ENCODE peak calls at places on chromosomes 11 and 22, in nine cellular contexts. M is fibroblast of pulmonary artery, I is RWPE2, O is heart right ventricle, T is cardiac fibroblast, N is IMR-90, J is colonic mucosa, P is LNCaP clone FGC, Q is pancreas. K is an unnamed sample.

GRCh38 chr22:50206599-50206998 is 5.8 kb downstream of the SELENOO start:
- DNase-seq in M (peak; percentile 32), I (no peak), O (peak; percentile 73), T (peak; percentile 35), N (peak; percentile 26), J (no peak), P (no peak), Q (no peak), K (peak; percentile 31)

GRCh38 chr11:72195921-72196320 is 4.0 kb downstream of the FOLR1 start:
- DNase-seq in M (no peak), I (no peak), O (no peak), T (no peak), N (no peak), J (no peak), P (no peak), Q (no peak), K (no peak)

GRCh38 chr11:120229451-120230424 is 10.2 kb upstream of the POU2F3 start:
- DNase-seq in M (peak; percentile 48), I (no peak), O (no peak), T (peak; percentile 52), N (peak; percentile 29), J (no peak), P (no peak), Q (no peak), K (peak; percentile 51)

GRCh38 chr22:49394116-49394785 is 433.4 kb downstream of the BRD1 start:
- DNase-seq in M (no peak), I (no peak), O (no peak), T (no peak), N (no peak), J (peak; percentile 9), P (no peak), Q (no peak), K (no peak)

GRCh38 chr11:102168483-102168882 is 58.2 kb downstream of the YAP1 start:
- DNase-seq in M (no peak), I (no peak), O (no peak), T (peak; percentile 35), N (no peak), J (no peak), P (no peak), Q (no peak), K (peak; percentile 27)

GRCh38 chr22:50329236-50329635 is 2.4 kb upstream of the DENND6B start:
- DNase-seq in M (peak; percentile 20), I (no peak), O (no peak), T (peak; percentile 68), N (peak; percentile 65), J (no peak), P (no peak), Q (no peak), K (no peak)

GRCh38 chr11:39304586-39304985 is 2154.9 kb downstream of the LRRC4C start:
- DNase-seq in M (no peak), I (no peak), O (no peak), T (no peak), N (no peak), J (no peak), P (no peak), Q (no peak), K (no peak)

GRCh38 chr11:130425156-130425555 is 3.3 kb downstream of the ADAMTS8 start:
- DNase-seq in M (no peak), I (no peak), O (no peak), T (no peak), N (no peak), J (no peak), P (no peak), Q (no peak), K (no peak)

GRCh38 chr11:48090174-48090573 is 109.8 kb downstream of the PTPRJ start:
- DNase-seq in M (no peak), I (no peak), O (no peak), T (no peak), N (no peak), J (no peak), P (no peak), Q (no peak), K (no peak)

GRCh38 chr11:10436224-10436623 is 18.8 kb upstream of the AMPD3 start:
- DNase-seq in M (no peak), I (no peak), O (no peak), T (no peak), N (no peak), J (no peak), P (no peak), Q (no peak), K (no peak)

GRCh38 chr22:35337932-35338331 is 38.2 kb downstream of the TOM1 start:
- DNase-seq in M (no peak), I (no peak), O (no peak), T (no peak), N (no peak), J (no peak), P (no peak), Q (no peak), K (no peak)

GRCh38 chr11:46890665-46891064 is 27.7 kb downstream of the LRP4 start:
- DNase-seq in M (no peak), I (no peak), O (no peak), T (peak; percentile 17), N (peak; percentile 36), J (no peak), P (no peak), Q (no peak), K (peak; percentile 13)

GRCh38 chr11:66862559-66863037 is 5.7 kb downstream of the LRFN4 start:
- DNase-seq in M (no peak), I (no peak), O (no peak), T (no peak), N (no peak), J (no peak), P (no peak), Q (no peak), K (no peak)

GRCh38 chr22:28893810-28894209 is 10.4 kb downstream of the ZNRF3 start:
- DNase-seq in M (no peak), I (no peak), O (no peak), T (no peak), N (no peak), J (no peak), P (no peak), Q (no peak), K (no peak)

GRCh38 chr22:47274196-47274595 is 511.7 kb downstream of the TBC1D22A start:
- DNase-seq in M (no peak), I (no peak), O (no peak), T (no peak), N (no peak), J (no peak), P (no peak), Q (no peak), K (no peak)

GRCh38 chr22:35838849-35839646 is 121.4 kb downstream of the APOL5 start:
- DNase-seq in M (peak; percentile 80), I (no peak), O (no peak), T (peak; percentile 84), N (peak; percentile 82), J (peak; percentile 64), P (no peak), Q (no peak), K (peak; percentile 84)

GRCh38 chr22:25358421-25359170 is 139.2 kb downstream of the CRYBB2 start:
- DNase-seq in M (no peak), I (no peak), O (no peak), T (no peak), N (no peak), J (no peak), P (no peak), Q (no peak), K (no peak)

GRCh38 chr22:21818487-21819182 is 48.8 kb downstream of the MAPK1 start:
- DNase-seq in M (no peak), I (no peak), O (no peak), T (no peak), N (no peak), J (no peak), P (no peak), Q (no peak), K (no peak)

GRCh38 chr11:55854704-55855103 is 16.2 kb downstream of the OR5D16 start:
- DNase-seq in M (no peak), I (no peak), O (no peak), T (no peak), N (no peak), J (no peak), P (no peak), Q (no peak), K (no peak)

GRCh38 chr11:63768232-63769043 is at the start of gene ZFTA:
- DNase-seq in M (peak; percentile 61), I (peak; percentile 70), O (peak; percentile 75), T (peak; percentile 62), N (peak; percentile 37), J (peak; percentile 71), P (no peak), Q (peak; percentile 66), K (peak; percentile 62)

GRCh38 chr11:19327280-19327679 is 86.5 kb upstream of the E2F8 start:
- DNase-seq in M (no peak), I (no peak), O (no peak), T (no peak), N (no peak), J (no peak), P (no peak), Q (no peak), K (no peak)
- TF ChIP-seq CTCF in M (no peak), I (no peak), O (no peak), T (no peak), N (no peak), J (no peak), P (no peak), Q (no peak), K (no peak)

DNA sequence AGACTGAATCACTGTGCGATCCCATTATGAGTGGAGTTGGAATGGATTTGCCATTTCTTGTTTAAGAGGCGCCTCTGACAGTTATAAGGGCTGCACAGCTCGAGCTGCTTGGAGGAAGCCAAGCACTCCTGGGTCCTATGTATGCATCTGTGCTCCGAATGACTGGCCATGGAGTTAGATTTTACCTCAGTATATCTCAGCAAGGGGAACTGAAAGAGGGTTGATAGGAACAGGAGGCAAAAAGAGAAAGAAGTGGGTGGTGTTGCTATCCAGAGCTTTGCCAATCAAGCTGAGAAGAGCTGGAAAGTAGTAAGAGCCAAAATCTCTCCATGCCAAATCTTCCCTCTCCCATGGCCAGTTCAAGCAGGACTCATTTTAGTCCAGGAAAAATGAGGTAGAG is 632.0 kb upstream of the KIRREL3 start:
- DNase-seq in M (no peak), I (no peak), O (no peak), T (no peak), N (no peak), J (no peak), P (no peak), Q (no peak), K (no peak)
- H3K4me3 ChIP-seq in M (no peak overlapping the region), I (no peak overlapping the region), O (no peak overlapping the region), T (no peak overlapping the region), N (no peak overlapping the region), J (no peak overlapping the region), P (no peak overlapping the region), Q (no peak overlapping the region), K (no peak overlapping the region)

GRCh38 chr11:44326615-44327475 is 16.9 kb upstream of the ALX4 start:
- DNase-seq in M (no peak), I (peak; percentile 44), O (no peak), T (peak; percentile 39), N (no peak), J (no peak), P (no peak), Q (no peak), K (no peak)
- TF ChIP-seq CTCF in M (no peak), I (no peak), O (no peak), T (no peak), N (peak; percentile 16), J (no peak), P (no peak), Q (no peak), K (peak; percentile 41)

DNA sequence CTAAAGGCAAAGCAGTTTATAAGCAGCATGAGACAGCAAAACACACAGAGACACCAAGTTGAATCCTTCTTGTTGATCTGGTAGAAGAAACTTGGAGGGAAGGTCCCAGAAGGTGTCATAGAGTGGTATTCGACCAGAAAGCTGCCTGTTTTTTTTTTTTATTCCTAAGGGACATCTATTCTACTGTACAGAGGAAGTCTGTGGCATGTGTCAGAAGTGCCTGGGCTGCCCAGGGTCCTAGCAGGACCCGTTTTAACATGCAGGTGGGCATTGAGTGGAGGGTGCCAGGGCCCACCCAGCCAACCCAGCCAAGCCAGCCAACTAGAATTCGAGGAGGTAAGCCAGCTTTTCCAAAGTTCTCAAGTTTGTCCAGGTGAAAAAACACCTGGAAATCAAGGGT is 68.0 kb upstream of the ATXN10 start:
- DNase-seq in M (no peak), I (no peak), O (no peak), T (no peak), N (no peak), J (no peak), P (no peak), Q (no peak), K (no peak)
- H3K4me3 ChIP-seq in M (no peak overlapping the region), I (no peak overlapping the region), O (no peak overlapping the region), T (no peak overlapping the region), N (no peak overlapping the region), J (no peak overlapping the region), P (no peak overlapping the region), Q (no peak overlapping the region), K (no peak overlapping the region)

K was measured in choroid plexus epithelial cell.